ENCODE peak calls at places on chromosomes 7 and 10, in six cellular contexts. G, V, Q, H, J and A are unnamed samples.
A peak's percentile ranks its signal among the peaks of the same experiment; 100 is the strongest.

GRCh38 chr10:19945275-19945674 is 129.0 kb downstream of the PLXDC2 start:
- DNase-seq in Q (peak; percentile 36), V (peak; percentile 62), H (no peak), G (no peak), J (no peak), A (no peak)

GRCh38 chr7:120989571-120990220 is 1.2 kb downstream of the CPED1 start:
- DNase-seq in V (peak; percentile 22), G (no peak), H (peak; percentile 34), J (no peak), Q (no peak), A (no peak)

GRCh38 chr10:128001886-128002285 is 95.0 kb downstream of the PTPRE start:
- DNase-seq in H (no peak), V (no peak), J (no peak), G (no peak), Q (no peak), A (no peak)

GRCh38 chr7:157493017-157493416 is 156.2 kb downstream of the DNAJB6 start:
- DNase-seq in G (no peak), V (no peak), H (no peak), Q (no peak), J (no peak), A (no peak)

GRCh38 chr7:129607471-129608120 is 3.9 kb upstream of the NRF1 start:
- DNase-seq in V (no peak), H (peak; percentile 23), Q (no peak), J (no peak), G (no peak), A (peak; percentile 32)

GRCh38 chr10:74728225-74728624 is 98.2 kb upstream of the KAT6B start:
- DNase-seq in Q (no peak), G (no peak), V (no peak), J (no peak), H (no peak), A (no peak)

GRCh38 chr7:83426325-83426724 is 222.6 kb downstream of the SEMA3E start:
- DNase-seq in V (no peak), J (no peak), H (no peak), Q (no peak), G (no peak), A (no peak)

GRCh38 chr10:116990276-116990800 is 14.6 kb downstream of the SHTN1 start:
- DNase-seq in J (no peak), G (no peak), V (no peak), Q (no peak), H (no peak), A (no peak)

GRCh38 chr7:106736508-106737201 is 75.7 kb upstream of the CCDC71L start:
- DNase-seq in G (peak; percentile 75), H (peak; percentile 76), Q (peak; percentile 63), J (peak; percentile 25), V (no peak), A (peak; percentile 86)

GRCh38 chr7:112668561-112668960 is 121.6 kb downstream of the TMEM168 start:
- DNase-seq in G (no peak), H (no peak), Q (no peak), V (no peak), J (no peak), A (peak; percentile 14)

GRCh38 chr7:27064681-27065080 is 31.1 kb downstream of the HOXA1 start:
- DNase-seq in H (no peak), G (no peak), V (no peak), Q (no peak), J (no peak), A (peak; percentile 58)

GRCh38 chr7:98314469-98314868 is 33.0 kb downstream of the BRI3 start:
- DNase-seq in Q (no peak), G (no peak), J (no peak), H (peak; percentile 28), V (no peak), A (no peak)

GRCh38 chr7:5422324-5423271 is 1.0 kb downstream of the TNRC18 start:
- DNase-seq in J (peak; percentile 16), Q (no peak), H (peak; percentile 45), V (peak; percentile 26), G (no peak), A (peak; percentile 52)

GRCh38 chr10:4947635-4948596 is 15.3 kb upstream of the AKR1C1 start:
- DNase-seq in J (peak; percentile 34), H (peak; percentile 84), Q (peak; percentile 85), G (peak; percentile 90), V (no peak), A (peak; percentile 94)

GRCh38 chr7:1274876-1275684 is 42.4 kb downstream of the UNCX start:
- DNase-seq in H (no peak), J (no peak), Q (no peak), G (no peak), V (no peak), A (no peak)

GRCh38 chr7:105786520-105786919 is 89.9 kb downstream of the ATXN7L1 start:
- DNase-seq in H (no peak), Q (no peak), V (no peak), J (no peak), G (no peak), A (no peak)

GRCh38 chr10:114634607-114634974 is 23.5 kb downstream of the ABLIM1 start:
- DNase-seq in V (peak; percentile 54), Q (peak; percentile 95), J (peak; percentile 39), H (peak; percentile 92), G (peak; percentile 90), A (peak; percentile 90)

GRCh38 chr7:152030561-152030960 is 5.1 kb downstream of the GALNT11 start:
- DNase-seq in H (no peak), Q (no peak), G (no peak), J (no peak), V (no peak), A (no peak)

GRCh38 chr7:152025937-152026890 is 740 bp downstream of the GALNT11 start:
- DNase-seq in H (no peak), Q (no peak), J (no peak), G (no peak), V (no peak), A (no peak)

DNA sequence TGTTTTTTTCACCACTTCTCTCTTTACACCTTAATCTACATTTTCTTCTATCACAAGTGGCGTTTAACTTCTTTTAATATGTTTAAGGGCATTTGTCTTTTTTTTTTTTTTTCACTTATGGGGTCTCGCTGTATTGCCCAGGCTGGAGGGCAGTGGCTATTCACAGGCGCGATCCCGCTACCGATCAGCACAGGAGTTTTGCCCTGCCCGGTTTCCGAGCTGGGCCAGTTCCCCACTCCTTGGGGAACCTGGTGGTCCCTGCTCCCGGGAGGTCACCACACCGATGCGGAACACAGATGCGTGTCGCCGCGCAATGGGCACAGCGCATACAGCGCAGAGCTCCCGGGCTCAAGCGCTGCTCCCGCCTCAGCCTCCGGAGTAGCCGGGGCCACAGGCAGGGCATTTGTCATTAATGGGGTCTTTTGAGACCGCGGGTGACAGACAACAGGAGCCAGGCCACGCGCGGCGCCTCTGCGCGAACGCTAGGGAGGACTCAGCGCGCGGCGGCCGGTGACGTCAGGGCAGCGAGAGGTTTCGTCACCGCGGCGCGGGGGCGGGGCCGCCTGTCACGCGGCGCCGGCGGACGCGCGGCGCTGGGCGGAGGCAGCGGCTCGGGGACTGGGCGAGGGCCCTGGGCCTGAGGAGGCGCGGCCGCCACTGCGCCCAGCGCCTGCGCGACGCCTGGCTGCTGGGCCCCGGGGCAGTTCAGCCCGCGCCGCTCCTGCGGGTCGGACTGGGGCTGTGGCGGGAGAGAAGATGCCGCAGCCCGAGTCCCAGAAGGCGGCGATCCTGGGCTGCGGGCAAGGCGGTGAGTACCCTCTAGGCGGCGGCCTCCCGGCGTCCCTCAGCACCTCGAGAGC is at the start of gene GALNT11:
- DNase-seq in V (peak; percentile 87), G (peak; percentile 11), H (peak; percentile 79), Q (peak; percentile 61), J (peak; percentile 82), A (peak; percentile 79)
- TF ChIP-seq CTCF in V (peak; percentile 48), G (peak; percentile 37), H (peak; percentile 40), Q (no peak), J (no peak), A (peak; percentile 37)

GRCh38 chr10:28722065-28722803 is 44.9 kb downstream of the BAMBI start:
- DNase-seq in V (peak; percentile 36), G (no peak), H (peak; percentile 27), J (no peak), Q (peak; percentile 15), A (peak; percentile 36)
- H3K4me3 ChIP-seq in V (peak overlapping the region; percentile 65), G (peak overlapping the region; percentile 54), H (peak overlapping the region; percentile 39), J (peak overlapping the region; percentile 21), Q (peak overlapping the region; percentile 59), A (peak overlapping the region; percentile 51)

GRCh38 chr7:155483868-155484325 is 26.0 kb downstream of the EN2 start:
- DNase-seq in G (no peak), Q (no peak), J (no peak), H (no peak), V (peak; percentile 35), A (no peak)

GRCh38 chr7:155484483-155485399 is 26.8 kb downstream of the EN2 start:
- DNase-seq in H (no peak), J (no peak), Q (no peak), G (no peak), V (no peak), A (no peak)

GRCh38 chr7:155482511-155483183 is 24.7 kb downstream of the EN2 start:
- DNase-seq in V (no peak), G (no peak), H (no peak), Q (no peak), J (no peak), A (no peak)

GRCh38 chr7:155481764-155482163 is 23.8 kb downstream of the EN2 start:
- DNase-seq in J (no peak), G (no peak), H (no peak), V (no peak), Q (no peak), A (no peak)

DNA sequence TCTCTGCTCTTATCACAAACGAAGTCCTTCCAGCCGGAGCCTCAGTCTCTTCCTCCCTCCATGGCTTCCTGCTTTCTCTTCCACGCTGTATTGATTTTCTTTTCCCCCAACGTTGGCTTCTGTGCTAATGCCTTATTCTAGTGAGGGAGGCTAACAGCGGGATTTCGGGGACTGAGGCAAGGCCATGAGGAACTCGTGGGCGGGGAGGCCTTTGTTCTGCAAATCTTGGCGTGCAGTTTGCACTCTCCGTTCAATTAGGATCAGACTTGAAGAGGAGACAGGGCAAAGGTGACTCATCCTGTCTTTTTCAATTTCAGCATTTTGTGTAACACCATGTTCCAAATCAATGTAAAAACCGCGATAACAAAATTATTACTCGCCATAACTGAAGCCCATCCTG is 25.3 kb downstream of the EN2 start:
- DNase-seq in V (no peak), H (no peak), Q (no peak), J (no peak), G (no peak), A (no peak)
- TF ChIP-seq CTCF in V (no peak), H (no peak), Q (no peak), J (no peak), G (no peak), A (no peak)

GRCh38 chr10:8051109-8051781 is 3.2 kb upstream of the GATA3 start:
- DNase-seq in V (no peak), J (no peak), G (no peak), Q (no peak), H (no peak), A (no peak)
- H3K4me3 ChIP-seq in V (peak overlapping the region; percentile 67), J (no peak overlapping the region), G (no peak overlapping the region), Q (no peak overlapping the region), H (no peak overlapping the region), A (no peak overlapping the region)

GRCh38 chr7:99525713-99526440 is 21.4 kb downstream of the ZKSCAN5 start:
- DNase-seq in H (no peak), V (no peak), G (no peak), Q (no peak), J (no peak), A (no peak)
- TF ChIP-seq CTCF in H (peak; percentile 22), V (no peak), G (peak; percentile 36), Q (peak; percentile 12), J (no peak), A (peak; percentile 37)

GRCh38 chr7:43337191-43337590 is 224.7 kb downstream of the HECW1 start:
- DNase-seq in G (no peak), H (no peak), Q (no peak), V (no peak), J (no peak), A (no peak)
- H3K4me3 ChIP-seq in G (no peak overlapping the region), H (no peak overlapping the region), Q (no peak overlapping the region), V (no peak overlapping the region), J (no peak overlapping the region), A (no peak overlapping the region)